ENCODE peak calls at places on chromosomes 3 and 15, in five cellular contexts. One of them, this sample, is unnamed.

GRCh38 chr3:161818106-161818505 is 321.5 kb downstream of the OTOL1 start:
- DNase-seq in IMR-90: no peak
- DNase-seq in K562: no peak
- DNase-seq in SK-N-SH: no peak
- DNase-seq in GM12878: no peak
- DNase-seq in this sample: no peak

GRCh38 chr3:111496894-111497559 is 45.0 kb upstream of the CD96 start:
- DNase-seq in IMR-90: no peak
- DNase-seq in K562: no peak
- DNase-seq in SK-N-SH: no peak
- DNase-seq in GM12878: no peak
- DNase-seq in this sample: no peak

GRCh38 chr15:101088788-101089578 is 162.9 kb downstream of the CHSY1 start:
- DNase-seq in IMR-90: no peak
- DNase-seq in K562: peak
- DNase-seq in SK-N-SH: peak
- DNase-seq in GM12878: no peak
- DNase-seq in this sample: peak

GRCh38 chr3:188345223-188345622 is 191.3 kb downstream of the LPP start:
- DNase-seq in IMR-90: peak
- DNase-seq in K562: no peak
- DNase-seq in SK-N-SH: no peak
- DNase-seq in GM12878: no peak
- DNase-seq in this sample: no peak

GRCh38 chr15:99443768-99444446 is 121.9 kb upstream of the MEF2A start:
- DNase-seq in IMR-90: no peak
- DNase-seq in K562: no peak
- DNase-seq in SK-N-SH: peak
- DNase-seq in GM12878: no peak
- DNase-seq in this sample: no peak

GRCh38 chr15:89171136-89172072 is 50.0 kb downstream of the RLBP1 start:
- DNase-seq in IMR-90: peak
- DNase-seq in K562: peak
- DNase-seq in SK-N-SH: peak
- DNase-seq in GM12878: no peak
- DNase-seq in this sample: peak

GRCh38 chr3:179348325-179349013 is 960 bp downstream of the MFN1 start:
- DNase-seq in IMR-90: no peak
- DNase-seq in K562: no peak
- DNase-seq in SK-N-SH: no peak
- DNase-seq in GM12878: peak
- DNase-seq in this sample: peak

GRCh38 chr3:86890997-86891396 is 100.0 kb downstream of the VGLL3 start:
- DNase-seq in IMR-90: no peak
- DNase-seq in K562: no peak
- DNase-seq in SK-N-SH: no peak
- DNase-seq in GM12878: no peak
- DNase-seq in this sample: no peak

GRCh38 chr3:138434276-138434874 is at the start of gene ESYT3:
- DNase-seq in IMR-90: peak
- DNase-seq in K562: no peak
- DNase-seq in SK-N-SH: peak
- DNase-seq in GM12878: no peak
- DNase-seq in this sample: peak

GRCh38 chr3:105238367-105238766 is 128.3 kb upstream of the ALCAM start:
- DNase-seq in IMR-90: no peak
- DNase-seq in K562: no peak
- DNase-seq in SK-N-SH: no peak
- DNase-seq in GM12878: no peak
- DNase-seq in this sample: no peak

GRCh38 chr3:197031315-197032285 is 2.0 kb upstream of the MELTF start:
- DNase-seq in IMR-90: peak
- DNase-seq in K562: peak
- DNase-seq in SK-N-SH: no peak
- DNase-seq in GM12878: no peak
- DNase-seq in this sample: peak

GRCh38 chr3:187618732-187619131 is 51.5 kb downstream of the SST start:
- DNase-seq in IMR-90: no peak
- DNase-seq in K562: no peak
- DNase-seq in SK-N-SH: no peak
- DNase-seq in GM12878: no peak
- DNase-seq in this sample: no peak

GRCh38 chr15:57091626-57092025 is 173.2 kb downstream of the TCF12 start:
- DNase-seq in IMR-90: no peak
- DNase-seq in K562: no peak
- DNase-seq in SK-N-SH: no peak
- DNase-seq in GM12878: no peak
- DNase-seq in this sample: no peak

GRCh38 chr3:69753179-69753775 is 14.0 kb downstream of the MITF start:
- DNase-seq in IMR-90: no peak
- DNase-seq in K562: no peak
- DNase-seq in SK-N-SH: no peak
- DNase-seq in GM12878: no peak
- DNase-seq in this sample: no peak

GRCh38 chr3:733313-733712 is 359.5 kb upstream of the CNTN6 start:
- DNase-seq in IMR-90: no peak
- DNase-seq in K562: no peak
- DNase-seq in SK-N-SH: no peak
- DNase-seq in GM12878: no peak
- DNase-seq in this sample: no peak

GRCh38 chr3:183904833-183905780 is 20.4 kb upstream of the PARL start:
- DNase-seq in IMR-90: no peak
- DNase-seq in K562: no peak
- DNase-seq in SK-N-SH: no peak
- DNase-seq in GM12878: no peak
- DNase-seq in this sample: no peak

GRCh38 chr3:68614087-68614486 is 318.3 kb downstream of the TAFA4 start:
- DNase-seq in IMR-90: no peak
- DNase-seq in K562: no peak
- DNase-seq in SK-N-SH: no peak
- DNase-seq in GM12878: no peak
- DNase-seq in this sample: no peak

GRCh38 chr3:105526349-105527111 is 159.8 kb downstream of the ALCAM start:
- DNase-seq in IMR-90: peak
- DNase-seq in K562: no peak
- DNase-seq in SK-N-SH: no peak
- DNase-seq in GM12878: no peak
- DNase-seq in this sample: no peak

GRCh38 chr15:101657968-101658784 is 6.0 kb upstream of the TM2D3 start:
- DNase-seq in IMR-90: no peak
- DNase-seq in K562: no peak
- DNase-seq in SK-N-SH: no peak
- DNase-seq in GM12878: no peak
- DNase-seq in this sample: no peak

GRCh38 chr15:59410448-59410896 is 27.5 kb upstream of the FAM81A start:
- DNase-seq in IMR-90: no peak
- DNase-seq in K562: no peak
- DNase-seq in SK-N-SH: no peak
- DNase-seq in GM12878: peak
- DNase-seq in this sample: peak

GRCh38 chr3:123692041-123692440 is 107.2 kb upstream of the HACD2 start:
- DNase-seq in IMR-90: peak
- DNase-seq in K562: no peak
- DNase-seq in SK-N-SH: no peak
- DNase-seq in GM12878: no peak
- DNase-seq in this sample: no peak

GRCh38 chr3:186314896-186315295 is 47.1 kb downstream of the DGKG start:
- DNase-seq in IMR-90: no peak
- DNase-seq in K562: no peak
- DNase-seq in SK-N-SH: no peak
- DNase-seq in GM12878: no peak
- DNase-seq in this sample: no peak

GRCh38 chr15:35547775-35548364 is 1.9 kb upstream of the DPH6 start:
- DNase-seq in IMR-90: no peak
- DNase-seq in K562: no peak
- DNase-seq in SK-N-SH: no peak
- DNase-seq in GM12878: no peak
- DNase-seq in this sample: no peak

GRCh38 chr3:99128205-99128604 is 226.7 kb upstream of the DCBLD2 start:
- DNase-seq in IMR-90: peak
- DNase-seq in K562: no peak
- DNase-seq in SK-N-SH: no peak
- DNase-seq in GM12878: no peak
- DNase-seq in this sample: no peak
- TF ChIP-seq MXI1 in IMR-90: no peak
- TF ChIP-seq MXI1 in K562: no peak
- TF ChIP-seq MXI1 in SK-N-SH: no peak
- TF ChIP-seq MXI1 in GM12878: no peak
- TF ChIP-seq MXI1 in this sample: no peak

GRCh38 chr3:98778852-98779379 is 15.8 kb downstream of the ST3GAL6 start:
- DNase-seq in IMR-90: peak
- DNase-seq in K562: no peak
- DNase-seq in SK-N-SH: no peak
- DNase-seq in GM12878: no peak
- DNase-seq in this sample: peak

GRCh38 chr3:98777286-98777685 is 14.1 kb downstream of the ST3GAL6 start:
- DNase-seq in IMR-90: no peak
- DNase-seq in K562: no peak
- DNase-seq in SK-N-SH: no peak
- DNase-seq in GM12878: no peak
- DNase-seq in this sample: peak

GRCh38 chr3:98776114-98776513 is 13.0 kb downstream of the ST3GAL6 start:
- DNase-seq in IMR-90: no peak
- DNase-seq in K562: no peak
- DNase-seq in SK-N-SH: no peak
- DNase-seq in GM12878: no peak
- DNase-seq in this sample: no peak

GRCh38 chr3:98778383-98778782 is 15.2 kb downstream of the ST3GAL6 start:
- DNase-seq in IMR-90: peak
- DNase-seq in K562: no peak
- DNase-seq in SK-N-SH: no peak
- DNase-seq in GM12878: no peak
- DNase-seq in this sample: no peak

GRCh38 chr3:98777801-98778220 is 14.7 kb downstream of the ST3GAL6 start:
- DNase-seq in IMR-90: peak
- DNase-seq in K562: no peak
- DNase-seq in SK-N-SH: no peak
- DNase-seq in GM12878: no peak
- DNase-seq in this sample: no peak
- TF ChIP-seq MXI1 in IMR-90: no peak
- TF ChIP-seq MXI1 in K562: no peak
- TF ChIP-seq MXI1 in SK-N-SH: no peak
- TF ChIP-seq MXI1 in GM12878: no peak
- TF ChIP-seq MXI1 in this sample: no peak

DNA sequence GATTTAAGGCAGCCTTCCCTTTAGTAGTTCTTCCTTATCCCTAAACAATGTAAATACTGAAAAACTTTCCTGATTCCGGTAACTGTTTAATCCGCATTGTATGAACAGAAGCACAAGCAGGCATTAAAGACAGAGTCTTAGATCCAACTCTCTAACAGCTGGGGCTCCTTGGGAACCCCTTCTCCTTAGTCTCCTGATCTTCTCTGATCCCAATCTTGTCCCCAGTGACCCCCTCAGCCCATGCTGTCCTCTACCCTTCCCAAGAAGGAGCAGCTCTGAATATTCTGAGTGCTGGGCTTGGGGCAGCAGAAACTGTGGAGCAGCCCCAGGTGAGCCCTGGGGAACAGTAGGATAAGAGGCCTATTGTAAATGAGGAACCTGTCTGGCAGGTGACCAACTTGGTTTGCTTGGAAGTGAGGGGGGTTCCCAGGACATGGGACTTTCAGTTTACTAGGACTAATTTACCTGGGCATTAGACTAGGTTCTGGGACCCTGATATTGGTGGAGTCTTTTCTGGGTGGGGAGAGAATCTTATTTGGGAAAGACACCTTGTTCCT is 13.0 kb upstream of the SLC30A4 start:
- DNase-seq in IMR-90: no peak
- DNase-seq in K562: no peak
- DNase-seq in SK-N-SH: no peak
- DNase-seq in GM12878: no peak
- DNase-seq in this sample: no peak
- TF ChIP-seq MXI1 in IMR-90: no peak
- TF ChIP-seq MXI1 in K562: no peak
- TF ChIP-seq MXI1 in SK-N-SH: no peak
- TF ChIP-seq MXI1 in GM12878: no peak
- TF ChIP-seq MXI1 in this sample: no peak

GRCh38 chr3:157532529-157533297 is 29.5 kb upstream of the VEPH1 start:
- DNase-seq in IMR-90: peak
- DNase-seq in K562: peak
- DNase-seq in SK-N-SH: peak
- DNase-seq in GM12878: peak
- DNase-seq in this sample: peak
- TF ChIP-seq MXI1 in IMR-90: no peak
- TF ChIP-seq MXI1 in K562: no peak
- TF ChIP-seq MXI1 in SK-N-SH: no peak
- TF ChIP-seq MXI1 in GM12878: no peak
- TF ChIP-seq MXI1 in this sample: no peak

DNA sequence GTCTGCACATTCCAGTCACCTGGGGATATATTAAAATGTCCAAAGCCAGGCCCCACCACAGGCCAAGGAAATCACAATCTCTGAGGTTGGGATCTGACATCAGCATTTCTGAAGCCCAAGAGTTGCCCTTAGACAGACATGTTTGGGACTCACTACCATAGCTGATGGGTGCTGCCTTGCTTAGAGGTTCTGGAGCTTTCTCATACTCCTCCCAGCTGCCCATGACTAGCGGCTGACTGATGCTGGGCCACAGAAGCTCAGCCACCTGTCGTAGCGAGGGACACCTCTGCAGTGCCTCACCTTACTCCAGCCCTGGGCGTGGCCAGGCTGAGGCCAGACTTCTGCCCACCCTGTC is 58.8 kb upstream of the XCR1 start:
- DNase-seq in IMR-90: no peak
- DNase-seq in K562: no peak
- DNase-seq in SK-N-SH: no peak
- DNase-seq in GM12878: no peak
- DNase-seq in this sample: no peak
- TF ChIP-seq MXI1 in IMR-90: no peak
- TF ChIP-seq MXI1 in K562: no peak
- TF ChIP-seq MXI1 in SK-N-SH: no peak
- TF ChIP-seq MXI1 in GM12878: no peak
- TF ChIP-seq MXI1 in this sample: no peak

GRCh38 chr3:99768808-99769501 is 48.7 kb upstream of the CMSS1 start:
- DNase-seq in IMR-90: no peak
- DNase-seq in K562: no peak
- DNase-seq in SK-N-SH: no peak
- DNase-seq in GM12878: no peak
- DNase-seq in this sample: no peak

GRCh38 chr3:99777708-99778107 is 40.0 kb upstream of the CMSS1 start:
- DNase-seq in IMR-90: no peak
- DNase-seq in K562: no peak
- DNase-seq in SK-N-SH: no peak
- DNase-seq in GM12878: no peak
- DNase-seq in this sample: no peak

GRCh38 chr3:99776516-99777209 is 41.0 kb upstream of the CMSS1 start:
- DNase-seq in IMR-90: peak
- DNase-seq in K562: no peak
- DNase-seq in SK-N-SH: no peak
- DNase-seq in GM12878: no peak
- DNase-seq in this sample: no peak

GRCh38 chr3:99777210-99777549 is 40.5 kb upstream of the CMSS1 start:
- DNase-seq in IMR-90: no peak
- DNase-seq in K562: no peak
- DNase-seq in SK-N-SH: no peak
- DNase-seq in GM12878: no peak
- DNase-seq in this sample: no peak

GRCh38 chr3:99774467-99774866 is 43.2 kb upstream of the CMSS1 start:
- DNase-seq in IMR-90: peak
- DNase-seq in K562: no peak
- DNase-seq in SK-N-SH: no peak
- DNase-seq in GM12878: peak
- DNase-seq in this sample: no peak
- TF ChIP-seq MXI1 in IMR-90: peak
- TF ChIP-seq MXI1 in K562: no peak
- TF ChIP-seq MXI1 in SK-N-SH: no peak
- TF ChIP-seq MXI1 in GM12878: no peak
- TF ChIP-seq MXI1 in this sample: no peak

This sample was measured in HepG2.